ENCODE peak calls at places on chromosomes 13 and 19, in ten cellular contexts. I, D, L, P, O, Z, U, G, M and S are unnamed samples.

GRCh38 chr13:44498969-44499368 is 77.2 kb downstream of the TSC22D1 start:
- DNase-seq in I (no peak), D (no peak), L (no peak), P (no peak), O (no peak), Z (no peak), U (peak), G (no peak), M (no peak), S (no peak)

GRCh38 chr19:1840541-1841115 is 7.7 kb downstream of the REXO1 start:
- DNase-seq in I (no peak), D (no peak), L (no peak), P (no peak), O (no peak), Z (peak), U (no peak), G (no peak), M (no peak), S (no peak)

GRCh38 chr13:66809496-66809895 is 420.6 kb downstream of the PCDH9 start:
- DNase-seq in I (no peak), D (no peak), L (no peak), P (no peak), O (no peak), Z (no peak), U (no peak), G (no peak), M (no peak), S (no peak)

GRCh38 chr19:53768401-53768800 is 55.7 kb downstream of the NLRP12 start:
- DNase-seq in I (no peak), D (no peak), L (no peak), P (no peak), O (no peak), Z (no peak), U (no peak), G (no peak), M (no peak), S (no peak)

GRCh38 chr19:13850910-13851753 is 25.8 kb upstream of the NANOS3 start:
- DNase-seq in I (peak), D (peak), L (peak), P (no peak), O (peak), Z (peak), U (peak), G (peak), M (peak), S (peak)

GRCh38 chr13:105642511-105642958 is 892.9 kb downstream of the EFNB2 start:
- DNase-seq in I (no peak), D (no peak), L (peak), P (no peak), O (peak), Z (no peak), U (no peak), G (no peak), M (no peak), S (no peak)

GRCh38 chr19:44005968-44006367 is 3.2 kb downstream of the ZNF230 start:
- DNase-seq in I (no peak), D (no peak), L (peak), P (no peak), O (no peak), Z (no peak), U (peak), G (no peak), M (no peak), S (no peak)

GRCh38 chr13:71712988-71713653 is 153.9 kb downstream of the DACH1 start:
- DNase-seq in I (no peak), D (no peak), L (peak), P (no peak), O (no peak), Z (peak), U (no peak), G (no peak), M (no peak), S (no peak)

GRCh38 chr13:106490887-106491321 is 44.6 kb downstream of the EFNB2 start:
- DNase-seq in I (no peak), D (no peak), L (no peak), P (peak), O (no peak), Z (no peak), U (no peak), G (no peak), M (no peak), S (peak)

GRCh38 chr19:47186337-47187022 is 44.5 kb downstream of the BBC3 start:
- DNase-seq in I (no peak), D (no peak), L (no peak), P (peak), O (no peak), Z (no peak), U (no peak), G (no peak), M (no peak), S (peak)

GRCh38 chr13:113629814-113630213 is 28.2 kb downstream of the ATP4B start:
- DNase-seq in I (no peak), D (no peak), L (no peak), P (no peak), O (no peak), Z (no peak), U (no peak), G (no peak), M (peak), S (no peak)

GRCh38 chr13:105406551-105406950 is 1128.9 kb downstream of the EFNB2 start:
- DNase-seq in I (no peak), D (no peak), L (no peak), P (no peak), O (no peak), Z (no peak), U (no peak), G (no peak), M (no peak), S (no peak)

GRCh38 chr19:36046443-36047050 is 7.5 kb downstream of the THAP8 start:
- DNase-seq in I (no peak), D (no peak), L (no peak), P (no peak), O (no peak), Z (no peak), U (peak), G (no peak), M (no peak), S (no peak)

GRCh38 chr13:113789167-113789566 is 30.1 kb downstream of the TMEM255B start:
- DNase-seq in I (no peak), D (no peak), L (no peak), P (no peak), O (no peak), Z (no peak), U (no peak), G (no peak), M (no peak), S (no peak)

GRCh38 chr19:44912854-44913253 is 1.6 kb upstream of the APOC1 start:
- DNase-seq in I (no peak), D (no peak), L (no peak), P (no peak), O (no peak), Z (no peak), U (no peak), G (peak), M (peak), S (no peak)

GRCh38 chr13:98773053-98773452 is 20.6 kb upstream of the SLC15A1 start:
- DNase-seq in I (no peak), D (no peak), L (no peak), P (no peak), O (no peak), Z (no peak), U (no peak), G (no peak), M (no peak), S (no peak)

GRCh38 chr13:61275740-61276139 is 139.9 kb downstream of the PCDH20 start:
- DNase-seq in I (no peak), D (no peak), L (no peak), P (no peak), O (no peak), Z (no peak), U (no peak), G (no peak), M (no peak), S (no peak)

GRCh38 chr19:50713556-50714236 is 5.9 kb downstream of the SHANK1 start:
- DNase-seq in I (no peak), D (no peak), L (no peak), P (no peak), O (no peak), Z (no peak), U (no peak), G (no peak), M (no peak), S (no peak)

GRCh38 chr13:84590663-84591062 is 708.4 kb upstream of the SLITRK1 start:
- DNase-seq in I (no peak), D (no peak), L (no peak), P (no peak), O (no peak), Z (no peak), U (no peak), G (no peak), M (no peak), S (no peak)

GRCh38 chr13:75636339-75637095 is 387 bp downstream of the LMO7 start:
- DNase-seq in I (no peak), D (peak), L (peak), P (peak), O (no peak), Z (peak), U (peak), G (peak), M (peak), S (peak)

GRCh38 chr19:52963229-52963760 is 614 bp upstream of the ZNF816 start:
- DNase-seq in I (no peak), D (no peak), L (no peak), P (no peak), O (no peak), Z (no peak), U (no peak), G (no peak), M (peak), S (no peak)

DNA sequence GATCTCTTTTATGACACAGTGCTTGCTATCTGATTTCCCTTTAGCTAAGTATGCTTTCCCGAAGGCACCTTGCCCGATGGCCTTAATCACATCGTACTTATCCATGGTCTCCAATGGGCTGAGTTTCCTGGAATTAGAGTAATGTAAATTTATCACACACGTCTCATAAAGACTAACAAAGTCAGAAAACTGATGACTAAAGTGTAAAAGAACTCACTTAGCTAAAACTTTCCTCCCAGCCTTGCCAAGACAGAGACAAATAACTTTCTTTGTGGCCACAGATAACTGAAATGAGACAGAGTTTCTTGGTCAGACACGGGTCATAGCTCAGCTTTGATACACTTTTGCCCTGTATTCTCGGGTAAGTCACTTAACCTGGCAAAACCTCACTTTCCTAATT is 1.5 kb downstream of the NEK5 start:
- DNase-seq in I (no peak), D (no peak), L (no peak), P (no peak), O (no peak), Z (no peak), U (no peak), G (no peak), M (no peak), S (no peak)
- H3K4me3 ChIP-seq in I (no peak), D (peak), L (no peak), P (no peak), O (no peak), Z (no peak), U (no peak), G (peak), M (no peak), S (no peak)

GRCh38 chr13:46796129-46796514 is 839 bp downstream of the ESD start:
- DNase-seq in I (no peak), D (no peak), L (no peak), P (peak), O (no peak), Z (no peak), U (no peak), G (no peak), M (no peak), S (no peak)

GRCh38 chr13:46796515-46797467 is at the start of gene ESD:
- DNase-seq in I (peak), D (peak), L (peak), P (peak), O (peak), Z (peak), U (peak), G (peak), M (peak), S (peak)

GRCh38 chr13:46799139-46799538 is 2.2 kb upstream of the ESD start:
- DNase-seq in I (no peak), D (no peak), L (no peak), P (no peak), O (no peak), Z (no peak), U (no peak), G (no peak), M (no peak), S (no peak)

GRCh38 chr13:46795321-46795720 is 1.6 kb downstream of the ESD start:
- DNase-seq in I (no peak), D (no peak), L (peak), P (no peak), O (no peak), Z (no peak), U (no peak), G (no peak), M (no peak), S (no peak)

GRCh38 chr13:46797468-46798237 is 692 bp upstream of the ESD start:
- DNase-seq in I (no peak), D (no peak), L (no peak), P (no peak), O (no peak), Z (no peak), U (no peak), G (no peak), M (no peak), S (no peak)
- H3K4me3 ChIP-seq in I (peak), D (peak), L (peak), P (peak), O (peak), Z (peak), U (peak), G (peak), M (peak), S (peak)

GRCh38 chr19:9968820-9969687 is 32.7 kb upstream of the OLFM2 start:
- DNase-seq in I (no peak), D (no peak), L (no peak), P (no peak), O (no peak), Z (no peak), U (no peak), G (no peak), M (no peak), S (no peak)

GRCh38 chr19:9967326-9967725 is 31.0 kb upstream of the OLFM2 start:
- DNase-seq in I (no peak), D (no peak), L (no peak), P (no peak), O (peak), Z (no peak), U (no peak), G (no peak), M (no peak), S (no peak)

GRCh38 chr19:9966448-9966847 is 30.1 kb upstream of the OLFM2 start:
- DNase-seq in I (no peak), D (no peak), L (no peak), P (no peak), O (no peak), Z (no peak), U (no peak), G (no peak), M (no peak), S (no peak)

GRCh38 chr19:9962623-9963290 is 26.4 kb upstream of the OLFM2 start:
- DNase-seq in I (no peak), D (no peak), L (no peak), P (no peak), O (no peak), Z (no peak), U (no peak), G (no peak), M (no peak), S (no peak)

GRCh38 chr19:9966024-9966423 is 29.7 kb upstream of the OLFM2 start:
- DNase-seq in I (no peak), D (no peak), L (no peak), P (no peak), O (no peak), Z (no peak), U (no peak), G (no peak), M (no peak), S (no peak)
- H3K4me3 ChIP-seq in I (no peak), D (no peak), L (no peak), P (no peak), O (no peak), Z (no peak), U (no peak), G (no peak), M (no peak), S (no peak)

GRCh38 chr13:97726664-97727235 is 226.7 kb upstream of the IPO5 start:
- DNase-seq in I (no peak), D (peak), L (peak), P (no peak), O (no peak), Z (no peak), U (no peak), G (no peak), M (no peak), S (no peak)
- H3K4me3 ChIP-seq in I (no peak), D (no peak), L (no peak), P (no peak), O (no peak), Z (no peak), U (no peak), G (no peak), M (no peak), S (no peak)

GRCh38 chr19:5915782-5916165 is 1.7 kb downstream of the CAPS start:
- DNase-seq in I (no peak), D (no peak), L (no peak), P (no peak), O (no peak), Z (no peak), U (no peak), G (no peak), M (no peak), S (no peak)

GRCh38 chr19:5913739-5914357 is at the start of gene CAPS:
- DNase-seq in I (no peak), D (no peak), L (peak), P (no peak), O (peak), Z (no peak), U (peak), G (peak), M (peak), S (no peak)

GRCh38 chr19:5914358-5914774 is 312 bp downstream of the CAPS start:
- DNase-seq in I (no peak), D (no peak), L (no peak), P (no peak), O (no peak), Z (no peak), U (no peak), G (no peak), M (no peak), S (no peak)

GRCh38 chr19:5916201-5916708 is 2.2 kb downstream of the CAPS start:
- DNase-seq in I (no peak), D (no peak), L (no peak), P (no peak), O (no peak), Z (no peak), U (no peak), G (no peak), M (no peak), S (no peak)

DNA sequence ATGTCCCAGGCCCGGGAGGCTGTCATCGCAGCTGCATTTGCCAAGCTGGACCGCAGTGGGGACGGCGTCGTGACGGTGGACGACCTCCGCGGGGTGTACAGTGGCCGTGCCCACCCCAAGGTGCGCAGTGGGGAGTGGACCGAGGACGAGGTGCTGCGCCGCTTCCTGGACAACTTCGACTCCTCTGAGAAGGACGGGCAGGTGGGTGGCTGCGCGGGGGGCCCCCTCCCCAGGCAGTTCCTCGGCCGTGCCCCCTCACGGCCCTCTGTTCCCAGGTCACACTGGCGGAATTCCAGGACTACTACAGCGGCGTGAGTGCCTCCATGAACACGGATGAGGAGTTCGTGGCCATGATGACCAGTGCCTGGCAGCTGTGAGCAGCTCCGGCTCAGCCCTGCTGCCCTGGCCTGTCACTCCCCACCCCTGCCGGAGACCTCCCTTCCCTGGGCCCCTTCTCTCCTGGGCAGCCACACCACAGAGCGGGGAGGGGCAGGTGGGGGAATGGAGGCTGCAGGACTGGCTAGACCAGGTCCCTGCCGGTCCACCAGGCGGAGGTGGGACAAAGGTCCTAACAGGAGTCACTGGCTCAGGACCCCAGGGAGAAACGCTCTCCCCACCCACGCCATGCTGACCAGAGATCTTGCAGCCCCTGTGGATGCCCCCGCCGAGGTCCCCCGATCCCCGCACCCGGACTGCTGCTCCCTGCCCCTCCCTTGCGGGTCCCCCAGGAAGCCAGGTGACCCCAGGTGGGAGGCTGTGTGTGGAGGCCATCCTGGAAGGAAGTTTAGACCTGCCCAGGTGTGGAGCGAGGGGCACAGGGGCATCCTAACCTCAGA is 1.1 kb downstream of the CAPS start:
- DNase-seq in I (no peak), D (no peak), L (no peak), P (no peak), O (no peak), Z (no peak), U (no peak), G (no peak), M (no peak), S (no peak)
- H3K4me3 ChIP-seq in I (no peak), D (peak), L (no peak), P (no peak), O (no peak), Z (no peak), U (no peak), G (no peak), M (no peak), S (no peak)